ENCODE peak calls at places on chromosomes 11 and 22, in ten cellular contexts. W, V, I, J, O, L, U, A, T and E are unnamed samples.

GRCh38 chr11:110883266-110883665 is 171.0 kb upstream of the ARHGAP20 start:
- DNase-seq in W (no peak), V (no peak), I (no peak), J (no peak), O (peak; percentile 40), L (peak; percentile 55), U (no peak), A (no peak), T (no peak), E (no peak)

GRCh38 chr11:57460017-57460755 is at the start of gene RTN4RL2:
- DNase-seq in W (no peak), V (peak; percentile 40), I (peak; percentile 62), J (peak; percentile 37), O (peak; percentile 32), L (peak; percentile 14), U (no peak), A (peak; percentile 20), T (peak; percentile 77), E (no peak)

GRCh38 chr11:59182457-59183151 is 10.7 kb downstream of the DTX4 start:
- DNase-seq in W (no peak), V (no peak), I (no peak), J (no peak), O (no peak), L (no peak), U (no peak), A (no peak), T (no peak), E (no peak)

GRCh38 chr11:2662430-2663299 is 37.1 kb downstream of the KCNQ1OT1 start:
- DNase-seq in W (no peak), V (no peak), I (no peak), J (no peak), O (no peak), L (no peak), U (no peak), A (no peak), T (no peak), E (no peak)

GRCh38 chr11:113664981-113665710 is 41.0 kb downstream of the TMPRSS5 start:
- DNase-seq in W (no peak), V (no peak), I (no peak), J (no peak), O (no peak), L (no peak), U (no peak), A (no peak), T (no peak), E (no peak)

GRCh38 chr11:18563090-18563730 is 25.3 kb downstream of the UEVLD start:
- DNase-seq in W (no peak), V (no peak), I (no peak), J (no peak), O (no peak), L (no peak), U (no peak), A (no peak), T (no peak), E (no peak)

GRCh38 chr11:112231952-112232351 is 5.7 kb downstream of the PTS start:
- DNase-seq in W (no peak), V (no peak), I (no peak), J (no peak), O (no peak), L (no peak), U (no peak), A (no peak), T (no peak), E (no peak)

GRCh38 chr11:126102436-126102894 is 39.8 kb upstream of the CDON start:
- DNase-seq in W (peak; percentile 84), V (peak; percentile 45), I (peak; percentile 49), J (peak; percentile 43), O (no peak), L (peak; percentile 12), U (no peak), A (no peak), T (no peak), E (no peak)

GRCh38 chr11:115151010-115151409 is 353.2 kb downstream of the CADM1 start:
- DNase-seq in W (no peak), V (no peak), I (no peak), J (no peak), O (no peak), L (no peak), U (no peak), A (no peak), T (no peak), E (no peak)

GRCh38 chr11:13776134-13776815 is 107.8 kb downstream of the FAR1 start:
- DNase-seq in W (no peak), V (no peak), I (no peak), J (no peak), O (no peak), L (no peak), U (no peak), A (no peak), T (no peak), E (no peak)

GRCh38 chr11:94737171-94737611 is 31.0 kb upstream of the AMOTL1 start:
- DNase-seq in W (no peak), V (no peak), I (no peak), J (peak; percentile 64), O (peak; percentile 25), L (peak; percentile 64), U (no peak), A (no peak), T (no peak), E (no peak)

GRCh38 chr11:47881145-47881544 is 33.0 kb upstream of the NUP160 start:
- DNase-seq in W (no peak), V (no peak), I (no peak), J (no peak), O (no peak), L (no peak), U (peak; percentile 36), A (no peak), T (no peak), E (no peak)

GRCh38 chr22:17712441-17712840 is 61.8 kb downstream of the BID start:
- DNase-seq in W (no peak), V (no peak), I (no peak), J (peak; percentile 49), O (peak; percentile 45), L (peak; percentile 23), U (no peak), A (no peak), T (no peak), E (no peak)

GRCh38 chr11:30260813-30261212 is 30.0 kb downstream of the FSHB start:
- DNase-seq in W (no peak), V (no peak), I (no peak), J (no peak), O (no peak), L (no peak), U (no peak), A (no peak), T (no peak), E (no peak)

GRCh38 chr11:1303196-1303821 is 6.1 kb downstream of the TOLLIP start:
- DNase-seq in W (peak; percentile 6), V (no peak), I (peak; percentile 10), J (no peak), O (peak; percentile 10), L (no peak), U (no peak), A (no peak), T (no peak), E (no peak)

DNA sequence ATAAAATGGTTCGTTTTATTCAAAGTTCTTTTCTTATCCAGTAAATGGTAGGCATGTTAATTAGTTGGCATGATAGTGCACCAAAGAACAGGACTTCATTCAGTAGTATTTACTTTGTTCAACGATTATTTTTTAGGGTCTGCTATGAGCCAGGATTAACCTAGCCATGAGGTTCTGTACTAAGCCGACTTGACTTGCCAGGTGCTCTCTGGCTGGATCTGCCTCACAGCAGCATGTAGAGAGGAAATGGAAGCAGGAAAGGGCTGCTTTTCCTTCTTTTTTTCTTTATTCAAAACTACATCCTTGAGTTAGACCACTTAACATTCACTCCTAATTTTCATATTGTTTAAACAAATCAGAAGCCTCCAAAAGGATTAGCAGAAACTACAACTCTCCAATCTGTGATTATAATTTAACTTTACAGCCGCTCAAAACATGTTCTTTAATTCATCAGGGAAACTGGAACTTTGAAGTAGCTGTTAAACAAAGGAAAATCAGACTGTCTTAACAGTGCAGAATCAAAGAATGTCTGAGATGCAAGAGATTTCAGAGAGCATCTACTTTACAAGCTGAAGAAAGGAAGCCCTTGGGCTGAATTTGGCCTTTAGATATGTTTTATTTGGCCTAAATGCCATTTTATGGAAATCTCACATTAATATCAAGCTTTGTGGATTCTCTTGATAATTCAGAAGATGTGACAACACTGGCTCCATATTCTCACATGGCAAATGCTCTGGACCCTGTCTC is 281.4 kb upstream of the CTSC start:
- DNase-seq in W (no peak), V (no peak), I (no peak), J (no peak), O (no peak), L (no peak), U (no peak), A (no peak), T (no peak), E (no peak)
- H3K4me3 ChIP-seq in W (no peak overlapping the region), V (no peak overlapping the region), I (no peak overlapping the region), J (no peak overlapping the region), O (no peak overlapping the region), L (no peak overlapping the region), U (no peak overlapping the region), A (no peak overlapping the region), T (no peak overlapping the region), E (no peak overlapping the region)

GRCh38 chr22:35411112-35411511 is 11.2 kb downstream of the MCM5 start:
- DNase-seq in W (no peak), V (no peak), I (no peak), J (no peak), O (no peak), L (no peak), U (no peak), A (no peak), T (no peak), E (no peak)
- TF ChIP-seq CTCF in W (no peak), V (no peak), I (no peak), J (peak; percentile 39), O (no peak), L (no peak), U (no peak), A (no peak), T (no peak), E (no peak)

GRCh38 chr11:10908215-10908990 is 50.5 kb upstream of the ZBED5 start:
- DNase-seq in W (no peak), V (peak; percentile 62), I (no peak), J (peak; percentile 90), O (peak; percentile 83), L (peak; percentile 97), U (no peak), A (peak; percentile 92), T (no peak), E (no peak)
- H3K4me3 ChIP-seq in W (no peak overlapping the region), V (no peak overlapping the region), I (no peak overlapping the region), J (no peak overlapping the region), O (no peak overlapping the region), L (no peak overlapping the region), U (no peak overlapping the region), A (no peak overlapping the region), T (no peak overlapping the region), E (no peak overlapping the region)

GRCh38 chr11:79973701-79974626 is 533.1 kb upstream of the TENM4 start:
- DNase-seq in W (no peak), V (no peak), I (no peak), J (peak; percentile 7), O (no peak), L (peak; percentile 49), U (peak; percentile 16), A (peak; percentile 42), T (no peak), E (no peak)

GRCh38 chr11:79971255-79971654 is 530.4 kb upstream of the TENM4 start:
- DNase-seq in W (no peak), V (no peak), I (no peak), J (no peak), O (no peak), L (no peak), U (no peak), A (no peak), T (no peak), E (no peak)
- TF ChIP-seq CTCF in W (no peak), V (no peak), I (no peak), J (no peak), O (no peak), L (no peak), U (no peak), A (no peak), T (no peak), E (no peak)